ENCODE peak calls at places on chromosomes 5 and 9, in four cellular contexts. One of them, this sample, is unnamed. For H3K9me3, the result is how much of the 10 kb centered on the place peaks cover.

GRCh38 chr5:93278876-93279275 is 302.1 kb downstream of the NR2F1-AS1 start:
- DNase-seq in psoas muscle: no peak
- DNase-seq in upper lobe of right lung: no peak
- DNase-seq in endothelial cell of umbilical vein: peak
- DNase-seq in this sample: no peak

GRCh38 chr9:126856326-126856877 is 4.0 kb upstream of the ZBTB34 start:
- DNase-seq in psoas muscle: no peak
- DNase-seq in upper lobe of right lung: no peak
- DNase-seq in endothelial cell of umbilical vein: no peak
- DNase-seq in this sample: no peak

GRCh38 chr9:18502546-18502945 is 28.6 kb downstream of the ADAMTSL1 start:
- DNase-seq in psoas muscle: no peak
- DNase-seq in upper lobe of right lung: no peak
- DNase-seq in endothelial cell of umbilical vein: no peak
- DNase-seq in this sample: no peak

GRCh38 chr9:135951889-135952663 is 9.1 kb downstream of the UBAC1 start:
- DNase-seq in psoas muscle: peak
- DNase-seq in upper lobe of right lung: no peak
- DNase-seq in endothelial cell of umbilical vein: no peak
- DNase-seq in this sample: no peak

GRCh38 chr9:97593960-97594359 is 39.2 kb downstream of the TSTD2 start:
- DNase-seq in psoas muscle: no peak
- DNase-seq in upper lobe of right lung: no peak
- DNase-seq in endothelial cell of umbilical vein: no peak
- DNase-seq in this sample: no peak

GRCh38 chr5:32387176-32387575 is 57.4 kb downstream of the ZFR start:
- DNase-seq in psoas muscle: no peak
- DNase-seq in upper lobe of right lung: no peak
- DNase-seq in endothelial cell of umbilical vein: no peak
- DNase-seq in this sample: no peak

GRCh38 chr5:171644536-171644935 is 141.1 kb upstream of the SMIM23 start:
- DNase-seq in psoas muscle: no peak
- DNase-seq in upper lobe of right lung: no peak
- DNase-seq in endothelial cell of umbilical vein: no peak
- DNase-seq in this sample: no peak

GRCh38 chr5:1875843-1876671 is 6.7 kb downstream of the IRX4 start:
- DNase-seq in psoas muscle: no peak
- DNase-seq in upper lobe of right lung: no peak
- DNase-seq in endothelial cell of umbilical vein: no peak
- DNase-seq in this sample: no peak

GRCh38 chr9:134325813-134326753 is at the start of gene RXRA:
- DNase-seq in psoas muscle: peak
- DNase-seq in upper lobe of right lung: peak
- DNase-seq in endothelial cell of umbilical vein: peak
- DNase-seq in this sample: peak

GRCh38 chr9:131366745-131367401 is 27.0 kb upstream of the PRRC2B start:
- DNase-seq in psoas muscle: no peak
- DNase-seq in upper lobe of right lung: no peak
- DNase-seq in endothelial cell of umbilical vein: peak
- DNase-seq in this sample: no peak

GRCh38 chr9:132857601-132858342 is 20.3 kb downstream of the AK8 start:
- DNase-seq in psoas muscle: peak
- DNase-seq in upper lobe of right lung: no peak
- DNase-seq in endothelial cell of umbilical vein: no peak
- DNase-seq in this sample: no peak

GRCh38 chr5:137071941-137072340 is 427.2 kb downstream of the SPOCK1 start:
- DNase-seq in psoas muscle: no peak
- DNase-seq in upper lobe of right lung: no peak
- DNase-seq in endothelial cell of umbilical vein: peak
- DNase-seq in this sample: no peak

GRCh38 chr9:9747787-9748186 is 865.0 kb downstream of the PTPRD start:
- DNase-seq in psoas muscle: no peak
- DNase-seq in upper lobe of right lung: no peak
- DNase-seq in endothelial cell of umbilical vein: peak
- DNase-seq in this sample: no peak

GRCh38 chr9:90815183-90815943 is 13.7 kb downstream of the SYK start:
- DNase-seq in psoas muscle: no peak
- DNase-seq in upper lobe of right lung: no peak
- DNase-seq in endothelial cell of umbilical vein: no peak
- DNase-seq in this sample: no peak

GRCh38 chr9:90835206-90835605 is 33.6 kb downstream of the SYK start:
- DNase-seq in psoas muscle: no peak
- DNase-seq in upper lobe of right lung: no peak
- DNase-seq in endothelial cell of umbilical vein: no peak
- DNase-seq in this sample: no peak

GRCh38 chr5:55544341-55544740 is 9.6 kb upstream of the PLPP1 start:
- DNase-seq in psoas muscle: no peak
- DNase-seq in upper lobe of right lung: no peak
- DNase-seq in endothelial cell of umbilical vein: no peak
- DNase-seq in this sample: no peak

GRCh38 chr5:135761746-135762145 is 72.7 kb upstream of the SLC25A48 start:
- DNase-seq in psoas muscle: no peak
- DNase-seq in upper lobe of right lung: no peak
- DNase-seq in endothelial cell of umbilical vein: no peak
- DNase-seq in this sample: no peak

DNA sequence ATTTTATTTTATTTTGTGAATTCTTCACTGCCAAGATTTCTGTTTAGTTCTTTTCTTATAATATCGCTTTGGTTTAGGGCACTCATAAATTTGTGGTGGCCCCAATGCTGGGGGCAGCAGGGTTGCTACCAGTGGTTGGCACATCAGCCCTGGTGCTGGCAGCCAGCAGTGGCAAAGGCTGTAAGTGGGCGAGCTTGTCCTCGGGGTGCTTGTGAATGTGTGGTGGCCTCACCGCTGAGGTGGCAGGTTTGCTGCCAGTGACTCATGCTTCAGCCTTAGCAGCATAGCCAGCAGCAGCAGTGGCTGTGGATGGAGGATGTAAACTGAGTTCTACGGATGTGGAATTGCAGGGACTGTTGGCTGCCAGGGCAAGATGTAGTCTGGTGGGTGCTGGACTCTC is 262.9 kb upstream of the DMAC1 start:
- DNase-seq in psoas muscle: peak
- DNase-seq in upper lobe of right lung: no peak
- DNase-seq in endothelial cell of umbilical vein: no peak
- DNase-seq in this sample: no peak
- H3K9me3 ChIP-seq in psoas muscle: under half
- H3K9me3 ChIP-seq in upper lobe of right lung: under half
- H3K9me3 ChIP-seq in endothelial cell of umbilical vein: under half
- H3K9me3 ChIP-seq in this sample: under half

DNA sequence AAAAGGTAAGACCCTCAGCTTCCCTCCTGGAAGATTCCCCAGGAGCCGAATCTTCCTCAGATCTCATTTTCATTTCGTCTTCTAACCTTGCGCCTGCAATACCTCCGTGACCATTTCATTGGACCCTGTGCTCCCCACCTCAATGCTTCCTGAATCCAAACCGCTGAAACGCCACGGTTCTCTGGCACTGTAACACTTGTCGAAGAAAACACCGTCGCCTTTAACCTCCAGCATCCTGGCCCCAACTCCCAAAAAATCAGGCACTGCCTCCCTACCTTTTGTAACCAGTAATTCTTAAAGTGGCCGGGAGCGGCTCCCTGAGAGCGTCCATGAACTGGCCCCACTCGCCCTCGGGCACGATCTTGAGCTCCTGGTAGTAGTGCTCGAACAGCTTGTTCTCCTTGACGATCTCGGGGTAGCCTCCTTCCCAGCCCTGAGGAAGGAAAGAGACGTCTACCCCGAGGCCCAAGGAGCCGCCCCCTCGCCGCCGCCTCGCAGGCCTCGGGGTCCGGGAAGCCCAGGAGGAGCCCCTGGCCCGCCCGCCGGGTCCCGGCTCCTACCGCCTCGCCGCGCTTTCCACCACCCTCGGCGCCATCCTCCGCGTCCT is 417 bp downstream of the NSUN2 start:
- DNase-seq in psoas muscle: no peak
- DNase-seq in upper lobe of right lung: no peak
- DNase-seq in endothelial cell of umbilical vein: no peak
- DNase-seq in this sample: no peak
- H3K9me3 ChIP-seq in psoas muscle: under half
- H3K9me3 ChIP-seq in upper lobe of right lung: under half
- H3K9me3 ChIP-seq in endothelial cell of umbilical vein: under half
- H3K9me3 ChIP-seq in this sample: under half

GRCh38 chr9:122619996-122620395 is 5.5 kb downstream of the OR1Q1 start:
- DNase-seq in psoas muscle: no peak
- DNase-seq in upper lobe of right lung: no peak
- DNase-seq in endothelial cell of umbilical vein: peak
- DNase-seq in this sample: no peak
- H3K9me3 ChIP-seq in psoas muscle: under half
- H3K9me3 ChIP-seq in upper lobe of right lung: under half
- H3K9me3 ChIP-seq in endothelial cell of umbilical vein: under half
- H3K9me3 ChIP-seq in this sample: under half

GRCh38 chr9:105973811-105974407 is 279.6 kb downstream of the TMEM38B start:
- DNase-seq in psoas muscle: no peak
- DNase-seq in upper lobe of right lung: no peak
- DNase-seq in endothelial cell of umbilical vein: no peak
- DNase-seq in this sample: no peak

GRCh38 chr9:105967798-105968197 is 273.5 kb downstream of the TMEM38B start:
- DNase-seq in psoas muscle: no peak
- DNase-seq in upper lobe of right lung: no peak
- DNase-seq in endothelial cell of umbilical vein: no peak
- DNase-seq in this sample: no peak

GRCh38 chr9:105968811-105969466 is 274.6 kb downstream of the TMEM38B start:
- DNase-seq in psoas muscle: no peak
- DNase-seq in upper lobe of right lung: no peak
- DNase-seq in endothelial cell of umbilical vein: no peak
- DNase-seq in this sample: no peak

GRCh38 chr9:105972805-105973204 is 278.5 kb downstream of the TMEM38B start:
- DNase-seq in psoas muscle: no peak
- DNase-seq in upper lobe of right lung: no peak
- DNase-seq in endothelial cell of umbilical vein: no peak
- DNase-seq in this sample: no peak

GRCh38 chr9:105969672-105970071 is 275.3 kb downstream of the TMEM38B start:
- DNase-seq in psoas muscle: no peak
- DNase-seq in upper lobe of right lung: no peak
- DNase-seq in endothelial cell of umbilical vein: no peak
- DNase-seq in this sample: no peak
- H3K9me3 ChIP-seq in psoas muscle: under half
- H3K9me3 ChIP-seq in upper lobe of right lung: under half
- H3K9me3 ChIP-seq in endothelial cell of umbilical vein: under half
- H3K9me3 ChIP-seq in this sample: under half

GRCh38 chr9:105376893-105377292 is 70.9 kb upstream of the FSD1L start:
- DNase-seq in psoas muscle: no peak
- DNase-seq in upper lobe of right lung: no peak
- DNase-seq in endothelial cell of umbilical vein: no peak
- DNase-seq in this sample: no peak

GRCh38 chr9:105375323-105375722 is 72.5 kb upstream of the FSD1L start:
- DNase-seq in psoas muscle: no peak
- DNase-seq in upper lobe of right lung: no peak
- DNase-seq in endothelial cell of umbilical vein: no peak
- DNase-seq in this sample: no peak

GRCh38 chr9:105369911-105370310 is 77.9 kb upstream of the FSD1L start:
- DNase-seq in psoas muscle: no peak
- DNase-seq in upper lobe of right lung: no peak
- DNase-seq in endothelial cell of umbilical vein: no peak
- DNase-seq in this sample: no peak

DNA sequence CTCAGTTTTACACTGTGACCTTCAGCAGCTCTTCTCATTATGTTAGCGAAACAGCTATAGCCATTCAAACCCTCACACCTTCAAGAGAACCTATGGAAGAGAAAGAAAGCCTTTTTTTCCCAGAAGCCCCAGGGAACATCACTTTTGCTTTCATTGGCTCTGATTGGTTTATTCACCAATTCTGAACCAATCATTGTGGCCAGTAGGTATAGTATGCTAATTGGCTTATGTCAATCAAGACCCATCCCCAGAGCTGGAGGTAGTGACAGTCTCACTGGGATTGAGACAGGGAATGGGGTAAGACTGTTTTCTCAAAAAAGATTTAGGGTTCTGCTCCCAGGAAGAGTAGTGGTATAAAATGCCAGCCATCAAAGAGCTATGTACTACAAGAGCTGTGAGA is 74.1 kb upstream of the FSD1L start:
- DNase-seq in psoas muscle: no peak
- DNase-seq in upper lobe of right lung: no peak
- DNase-seq in endothelial cell of umbilical vein: no peak
- DNase-seq in this sample: no peak
- H3K9me3 ChIP-seq in psoas muscle: under half
- H3K9me3 ChIP-seq in upper lobe of right lung: under half
- H3K9me3 ChIP-seq in endothelial cell of umbilical vein: under half
- H3K9me3 ChIP-seq in this sample: under half

GRCh38 chr5:158500019-158500418 is 599.7 kb downstream of the EBF1 start:
- DNase-seq in psoas muscle: no peak
- DNase-seq in upper lobe of right lung: no peak
- DNase-seq in endothelial cell of umbilical vein: no peak
- DNase-seq in this sample: no peak

GRCh38 chr5:158498959-158499679 is 600.6 kb downstream of the EBF1 start:
- DNase-seq in psoas muscle: no peak
- DNase-seq in upper lobe of right lung: no peak
- DNase-seq in endothelial cell of umbilical vein: peak
- DNase-seq in this sample: no peak

GRCh38 chr5:158494541-158494940 is 605.2 kb downstream of the EBF1 start:
- DNase-seq in psoas muscle: no peak
- DNase-seq in upper lobe of right lung: no peak
- DNase-seq in endothelial cell of umbilical vein: no peak
- DNase-seq in this sample: no peak

GRCh38 chr5:158499680-158499998 is 600.1 kb downstream of the EBF1 start:
- DNase-seq in psoas muscle: no peak
- DNase-seq in upper lobe of right lung: no peak
- DNase-seq in endothelial cell of umbilical vein: no peak
- DNase-seq in this sample: no peak

GRCh38 chr5:158496624-158497023 is 603.1 kb downstream of the EBF1 start:
- DNase-seq in psoas muscle: no peak
- DNase-seq in upper lobe of right lung: no peak
- DNase-seq in endothelial cell of umbilical vein: no peak
- DNase-seq in this sample: no peak
- H3K9me3 ChIP-seq in psoas muscle: under half
- H3K9me3 ChIP-seq in upper lobe of right lung: under half
- H3K9me3 ChIP-seq in endothelial cell of umbilical vein: under half
- H3K9me3 ChIP-seq in this sample: under half

GRCh38 chr5:18560602-18561001 is 926.3 kb downstream of the TAF11L14 start:
- DNase-seq in psoas muscle: no peak
- DNase-seq in upper lobe of right lung: no peak
- DNase-seq in endothelial cell of umbilical vein: no peak
- DNase-seq in this sample: no peak

GRCh38 chr5:18566671-18567070 is 932.4 kb downstream of the TAF11L14 start:
- DNase-seq in psoas muscle: no peak
- DNase-seq in upper lobe of right lung: no peak
- DNase-seq in endothelial cell of umbilical vein: no peak
- DNase-seq in this sample: no peak

GRCh38 chr5:18563853-18564252 is 929.6 kb downstream of the TAF11L14 start:
- DNase-seq in psoas muscle: no peak
- DNase-seq in upper lobe of right lung: no peak
- DNase-seq in endothelial cell of umbilical vein: no peak
- DNase-seq in this sample: no peak
- H3K9me3 ChIP-seq in psoas muscle: under half
- H3K9me3 ChIP-seq in upper lobe of right lung: under half
- H3K9me3 ChIP-seq in endothelial cell of umbilical vein: under half
- H3K9me3 ChIP-seq in this sample: under half

This sample was measured in effector memory CD4-positive, alpha-beta T cell.